ENCODE peak calls at places on chromosomes 11 and 22, in five cellular contexts. H, S, J, W and Y are unnamed samples.
A peak's percentile ranks its signal among the peaks of the same experiment; 100 is the strongest.

GRCh38 chr22:26461188-26461810 is 22.3 kb downstream of the HPS4 start:
- DNase-seq in H (no peak), S (peak; percentile 59), J (no peak), W (peak; percentile 41), Y (no peak)

GRCh38 chr11:105219269-105219668 is 79.7 kb upstream of the CARD18 start:
- DNase-seq in S (no peak), W (no peak), H (no peak), J (no peak), Y (no peak)

GRCh38 chr11:76806608-76807205 is 23.6 kb downstream of the TSKU start:
- DNase-seq in H (no peak), W (no peak), S (no peak), J (no peak), Y (no peak)

GRCh38 chr22:24580276-24580675 is 12.6 kb downstream of the LRRC75B start:
- DNase-seq in H (peak; percentile 66), W (peak; percentile 86), J (no peak), S (peak; percentile 95), Y (no peak)

GRCh38 chr11:3867209-3868071 is 12.0 kb downstream of the STIM1 start:
- DNase-seq in S (peak; percentile 48), W (peak; percentile 80), H (no peak), J (no peak), Y (no peak)

GRCh38 chr11:128302425-128303186 is 284.8 kb downstream of the ETS1 start:
- DNase-seq in H (no peak), J (no peak), S (no peak), W (no peak), Y (no peak)

GRCh38 chr11:61888043-61888442 is 3.3 kb downstream of the FADS3 start:
- DNase-seq in J (peak; percentile 73), H (peak; percentile 63), W (peak; percentile 96), S (peak; percentile 91), Y (peak; percentile 77)

GRCh38 chr11:68430801-68431200 is 29.8 kb upstream of the PPP6R3 start:
- DNase-seq in H (no peak), J (no peak), S (no peak), W (no peak), Y (no peak)

GRCh38 chr22:41305646-41306045 is 4.3 kb downstream of the ZC3H7B start:
- DNase-seq in S (peak; percentile 82), H (no peak), J (no peak), W (peak; percentile 65), Y (no peak)

GRCh38 chr11:65558002-65558784 is at the start of gene LTBP3:
- DNase-seq in H (no peak), J (peak; percentile 94), W (peak; percentile 82), S (peak; percentile 79), Y (no peak)

GRCh38 chr11:63518548-63518947 is 12.7 kb downstream of the LGALS12 start:
- DNase-seq in J (no peak), H (no peak), S (no peak), W (peak; percentile 32), Y (peak; percentile 67)

GRCh38 chr22:30000566-30000965 is 79.7 kb upstream of the HORMAD2 start:
- DNase-seq in J (no peak), S (peak; percentile 11), H (no peak), W (no peak), Y (no peak)

GRCh38 chr22:27990879-27991278 is 71.8 kb upstream of the PITPNB start:
- DNase-seq in S (peak; percentile 57), W (peak; percentile 51), J (no peak), H (no peak), Y (no peak)

GRCh38 chr22:38214248-38215056 is 12.7 kb downstream of the MAFF start:
- DNase-seq in S (peak; percentile 49), W (peak; percentile 70), H (no peak), J (no peak), Y (no peak)

GRCh38 chr11:82775736-82776346 is 42.2 kb upstream of the FAM181B start:
- DNase-seq in J (no peak), H (peak; percentile 7), S (peak; percentile 61), W (peak; percentile 65), Y (no peak)
- TF ChIP-seq CTCF in J (no peak), H (peak; percentile 90), S (peak; percentile 94), W (peak; percentile 98), Y (peak; percentile 70)

GRCh38 chr22:44126807-44127206 is 53.9 kb upstream of the PARVG start:
- DNase-seq in W (no peak), S (no peak), H (no peak), J (no peak), Y (no peak)
- H3K4me3 ChIP-seq in W (no peak overlapping the region), S (no peak overlapping the region), H (no peak overlapping the region), J (no peak overlapping the region), Y (no peak overlapping the region)

DNA sequence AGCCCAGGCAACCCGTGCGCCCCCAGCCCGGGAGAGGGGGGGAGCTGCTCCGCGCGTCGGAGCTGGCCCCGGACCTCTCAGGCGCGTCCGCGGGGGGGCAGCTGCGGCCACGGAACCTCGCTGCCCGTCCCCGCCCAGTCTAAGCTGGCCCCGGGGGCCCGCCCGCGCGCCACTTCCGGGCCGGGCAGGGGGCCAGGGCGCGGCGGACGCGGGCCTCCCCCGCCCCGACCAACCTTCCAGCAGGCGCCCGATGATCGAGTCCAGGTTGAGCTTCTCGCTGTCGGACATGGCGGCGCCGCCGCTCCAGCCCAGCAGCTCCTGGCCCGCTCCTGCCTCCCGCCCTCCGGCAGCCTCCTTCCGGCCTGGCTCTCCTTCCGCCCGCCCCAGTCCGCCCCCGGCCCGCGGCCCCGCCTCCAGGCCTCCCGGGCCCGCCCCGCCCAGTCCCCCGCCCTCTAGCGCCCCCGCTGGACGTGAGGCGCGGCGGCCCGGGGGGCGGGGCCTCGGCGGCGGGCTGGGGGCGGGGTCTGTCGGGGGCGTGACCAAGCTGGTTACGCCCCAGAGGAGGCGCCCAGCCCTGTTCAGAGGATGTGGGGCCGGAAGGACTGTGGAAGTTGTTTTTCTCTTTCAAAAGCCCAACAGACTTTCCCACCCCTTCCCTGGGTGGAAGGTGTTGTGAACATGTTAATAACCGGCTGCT is at the start of gene PPP1CA:
- DNase-seq in J (peak; percentile 97), W (peak; percentile 89), S (peak; percentile 82), H (peak; percentile 38), Y (peak; percentile 66)
- TF ChIP-seq CTCF in J (peak; percentile 17), W (no peak), S (peak; percentile 22), H (peak; percentile 17), Y (no peak)

DNA sequence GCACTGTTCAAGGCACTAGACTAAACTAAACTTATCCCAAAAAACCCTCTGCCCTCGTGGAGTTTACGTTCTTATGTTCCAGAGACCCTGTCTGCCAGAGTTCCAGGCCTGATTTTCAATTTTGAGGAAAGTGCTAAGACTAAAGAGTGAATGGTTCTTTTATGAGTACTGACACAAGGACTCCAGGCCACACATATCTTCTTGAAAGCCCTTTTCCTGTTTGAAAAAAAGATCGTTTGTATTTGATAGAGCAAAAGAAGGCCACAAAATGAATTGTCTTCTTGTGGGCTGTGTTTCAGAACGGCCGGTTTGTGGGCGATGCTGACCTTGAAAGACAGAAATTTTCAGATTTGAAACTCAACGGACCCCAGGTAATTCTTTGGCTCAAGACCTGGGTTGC is 32.1 kb downstream of the CTNND1 start:
- DNase-seq in J (no peak), S (no peak), W (no peak), H (no peak), Y (no peak)
- H3K4me3 ChIP-seq in J (no peak overlapping the region), S (no peak overlapping the region), W (no peak overlapping the region), H (no peak overlapping the region), Y (no peak overlapping the region)

DNA sequence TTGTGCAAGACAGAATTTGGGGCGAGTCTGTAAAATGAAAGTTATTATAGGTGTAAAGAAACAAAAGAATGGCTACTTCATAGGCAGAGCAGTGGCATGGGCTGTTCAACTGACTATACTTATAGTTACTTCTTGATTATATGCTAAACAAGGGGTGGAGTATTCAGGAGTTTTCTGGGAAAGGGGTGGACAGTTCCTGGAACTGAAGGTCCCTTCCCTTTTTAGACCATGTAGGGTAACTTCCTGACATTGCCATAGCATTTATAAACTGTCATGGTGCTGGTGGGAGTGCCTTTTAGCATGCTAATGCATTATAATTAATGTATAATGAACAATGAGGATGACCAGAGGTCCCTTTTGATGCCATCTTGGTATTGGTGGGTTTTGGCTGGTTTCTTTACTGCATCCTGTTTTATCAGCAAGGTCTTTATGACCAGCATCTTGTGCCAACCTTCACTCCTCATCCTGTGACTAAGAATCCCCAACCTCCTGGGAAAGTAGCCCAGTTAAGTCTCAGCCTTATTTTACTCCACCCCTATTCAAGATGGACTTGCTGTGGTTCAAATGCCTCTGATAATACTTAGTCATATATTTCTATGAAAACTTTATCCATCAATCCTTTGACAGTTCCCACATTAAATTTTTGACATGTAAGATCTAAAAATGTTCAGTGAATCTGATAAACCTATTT is 118.6 kb downstream of the ARHGAP42 start:
- DNase-seq in W (peak; percentile 42), S (peak; percentile 71), J (no peak), H (peak; percentile 34), Y (no peak)
- TF ChIP-seq CTCF in W (no peak), S (no peak), J (no peak), H (no peak), Y (no peak)